ENCODE peak calls at places on chromosome 22, in nine cellular contexts. R is body of pancreas, Z is ovary, L is stomach, Q is heart left ventricle, D is tibial nerve, C is NB4, U is right lobe of liver, J is A549. B is an unnamed sample.

GRCh38 chr22:33864723-33865130 is 55.5 kb downstream of the LARGE1 start:
- DNase-seq in R (no peak), Z (peak; percentile 52), L (no peak), Q (peak; percentile 46), D (no peak), C (peak; percentile 85), U (no peak), J (no peak), B (no peak)

GRCh38 chr22:43826142-43827093 is 14.3 kb upstream of the EFCAB6 start:
- DNase-seq in R (peak; percentile 46), Z (peak; percentile 47), L (peak; percentile 41), Q (no peak), D (no peak), C (peak; percentile 26), U (peak; percentile 61), J (peak; percentile 46), B (no peak)

GRCh38 chr22:41752011-41752975 is 48.2 kb upstream of the CCDC134 start:
- DNase-seq in R (no peak), Z (no peak), L (no peak), Q (no peak), D (no peak), C (no peak), U (no peak), J (no peak), B (no peak)

GRCh38 chr22:27099896-27100295 is 442.5 kb downstream of the MIAT start:
- DNase-seq in R (no peak), Z (no peak), L (no peak), Q (no peak), D (no peak), C (no peak), U (no peak), J (no peak), B (no peak)

GRCh38 chr22:41699264-41700104 is at the start of gene MEI1:
- DNase-seq in R (peak; percentile 89), Z (peak; percentile 82), L (peak; percentile 90), Q (peak; percentile 84), D (peak; percentile 64), C (no peak), U (peak; percentile 87), J (peak; percentile 25), B (peak; percentile 54)

GRCh38 chr22:24466831-24467249 is 28.3 kb upstream of the UPB1 start:
- DNase-seq in R (peak; percentile 20), Z (peak; percentile 55), L (no peak), Q (peak; percentile 61), D (no peak), C (peak; percentile 72), U (no peak), J (peak; percentile 17), B (no peak)

GRCh38 chr22:40951795-40952602 is 821 bp downstream of the RBX1 start:
- DNase-seq in R (no peak), Z (no peak), L (no peak), Q (no peak), D (no peak), C (no peak), U (no peak), J (no peak), B (no peak)

GRCh38 chr22:23565288-23565941 is 14.7 kb downstream of the IGLL1 start:
- DNase-seq in R (no peak), Z (no peak), L (no peak), Q (no peak), D (no peak), C (peak; percentile 56), U (no peak), J (peak; percentile 22), B (no peak)

GRCh38 chr22:24181088-24181995 is at the start of gene SUSD2:
- DNase-seq in R (no peak), Z (no peak), L (peak; percentile 60), Q (no peak), D (no peak), C (no peak), U (peak; percentile 69), J (no peak), B (no peak)

GRCh38 chr22:38845368-38845740 is 1.5 kb upstream of the NPTXR start:
- DNase-seq in R (no peak), Z (no peak), L (no peak), Q (no peak), D (no peak), C (no peak), U (no peak), J (no peak), B (no peak)

GRCh38 chr22:34502821-34503220 is 563.1 kb upstream of the ISX start:
- DNase-seq in R (no peak), Z (no peak), L (no peak), Q (no peak), D (no peak), C (no peak), U (no peak), J (no peak), B (no peak)

GRCh38 chr22:38570841-38571364 is 920 bp upstream of the DMC1 start:
- DNase-seq in R (peak; percentile 15), Z (peak; percentile 44), L (peak; percentile 31), Q (peak; percentile 45), D (no peak), C (peak; percentile 69), U (no peak), J (peak; percentile 28), B (peak; percentile 16)

GRCh38 chr22:45341503-45341902 is 31.8 kb downstream of the FAM118A start:
- DNase-seq in R (no peak), Z (no peak), L (no peak), Q (no peak), D (no peak), C (no peak), U (no peak), J (no peak), B (no peak)

GRCh38 chr22:29587938-29588699 is 7.2 kb upstream of the NIPSNAP1 start:
- DNase-seq in R (no peak), Z (no peak), L (no peak), Q (no peak), D (no peak), C (peak; percentile 36), U (no peak), J (peak; percentile 54), B (no peak)

GRCh38 chr22:22171357-22172218 is 73.0 kb upstream of the VPREB1 start:
- DNase-seq in R (no peak), Z (no peak), L (no peak), Q (no peak), D (no peak), C (peak; percentile 14), U (no peak), J (peak; percentile 52), B (no peak)
- TF ChIP-seq CTCF in R (no peak), Z (no peak), L (no peak), Q (no peak), D (no peak), C (peak; percentile 25), U (peak; percentile 43), J (no peak), B (no peak)

GRCh38 chr22:31630331-31631329 is 31.4 kb downstream of the PISD start:
- DNase-seq in R (peak; percentile 74), Z (peak; percentile 79), L (peak; percentile 79), Q (peak; percentile 87), D (peak; percentile 45), C (peak; percentile 90), U (peak; percentile 84), J (peak; percentile 44), B (peak; percentile 96)
- TF ChIP-seq POLR2A in R (peak; percentile 64), Z (peak; percentile 43), L (no peak), Q (no peak), D (no peak), C (no peak), U (peak; percentile 30), J (peak; percentile 37), B (no peak)

GRCh38 chr22:19722915-19723164 is 499 bp upstream of the GP1BB start:
- DNase-seq in R (no peak), Z (no peak), L (no peak), Q (no peak), D (no peak), C (no peak), U (no peak), J (no peak), B (no peak)
- H3K4me3 ChIP-seq in R (no peak overlapping the region), Z (no peak overlapping the region), L (no peak overlapping the region), Q (no peak overlapping the region), D (no peak overlapping the region), C (no peak overlapping the region), U (no peak overlapping the region), J (no peak overlapping the region), B (no peak overlapping the region)

GRCh38 chr22:37202001-37202555 is 10.2 kb downstream of the SSTR3 start:
- DNase-seq in R (no peak), Z (no peak), L (no peak), Q (no peak), D (no peak), C (no peak), U (no peak), J (no peak), B (no peak)
- TF ChIP-seq CTCF in R (no peak), Z (no peak), L (no peak), Q (no peak), D (no peak), C (no peak), U (no peak), J (no peak), B (no peak)